ENCODE peak calls at places on chromosomes 13 and 19, in five cellular contexts. One of them, this sample, is unnamed.

GRCh38 chr13:91381371-91381770 is 17.1 kb upstream of the GPC5 start:
- DNase-seq in SK-N-SH: peak
- DNase-seq in spleen: no peak
- DNase-seq in GM23338: no peak
- DNase-seq in HCT116: no peak
- DNase-seq in this sample: no peak

GRCh38 chr13:34161829-34162544 is 344.0 kb downstream of the RFC3 start:
- DNase-seq in SK-N-SH: no peak
- DNase-seq in spleen: no peak
- DNase-seq in GM23338: no peak
- DNase-seq in HCT116: no peak
- DNase-seq in this sample: no peak

GRCh38 chr19:1590641-1591397 is 1.8 kb downstream of the MBD3 start:
- DNase-seq in SK-N-SH: peak
- DNase-seq in spleen: no peak
- DNase-seq in GM23338: peak
- DNase-seq in HCT116: no peak
- DNase-seq in this sample: no peak

GRCh38 chr19:1474011-1474764 is 4.8 kb downstream of the C19orf25 start:
- DNase-seq in SK-N-SH: peak
- DNase-seq in spleen: no peak
- DNase-seq in GM23338: no peak
- DNase-seq in HCT116: no peak
- DNase-seq in this sample: no peak

GRCh38 chr19:15810335-15810734 is 5.1 kb downstream of the OR10H1 start:
- DNase-seq in SK-N-SH: no peak
- DNase-seq in spleen: no peak
- DNase-seq in GM23338: no peak
- DNase-seq in HCT116: no peak
- DNase-seq in this sample: no peak

GRCh38 chr19:40413291-40413994 is at the start of gene PRX:
- DNase-seq in SK-N-SH: peak
- DNase-seq in spleen: no peak
- DNase-seq in GM23338: peak
- DNase-seq in HCT116: no peak
- DNase-seq in this sample: no peak

GRCh38 chr13:44302233-44302632 is 71.4 kb upstream of the SERP2 start:
- DNase-seq in SK-N-SH: no peak
- DNase-seq in spleen: no peak
- DNase-seq in GM23338: no peak
- DNase-seq in HCT116: no peak
- DNase-seq in this sample: no peak

GRCh38 chr13:101681834-101682233 is 229.4 kb downstream of the ITGBL1 start:
- DNase-seq in SK-N-SH: no peak
- DNase-seq in spleen: no peak
- DNase-seq in GM23338: no peak
- DNase-seq in HCT116: no peak
- DNase-seq in this sample: no peak

GRCh38 chr19:16226878-16227836 is 29.4 kb downstream of the AP1M1 start:
- DNase-seq in SK-N-SH: peak
- DNase-seq in spleen: no peak
- DNase-seq in GM23338: no peak
- DNase-seq in HCT116: no peak
- DNase-seq in this sample: no peak

GRCh38 chr19:57559008-57559403 is 657 bp downstream of the ZNF550 start:
- DNase-seq in SK-N-SH: peak
- DNase-seq in spleen: peak
- DNase-seq in GM23338: peak
- DNase-seq in HCT116: no peak
- DNase-seq in this sample: no peak

GRCh38 chr13:97367427-97367826 is 66.5 kb upstream of the RAP2A start:
- DNase-seq in SK-N-SH: no peak
- DNase-seq in spleen: no peak
- DNase-seq in GM23338: peak
- DNase-seq in HCT116: no peak
- DNase-seq in this sample: peak

GRCh38 chr19:6047741-6048231 is 62.5 kb downstream of the RFX2 start:
- DNase-seq in SK-N-SH: peak
- DNase-seq in spleen: no peak
- DNase-seq in GM23338: peak
- DNase-seq in HCT116: peak
- DNase-seq in this sample: no peak

GRCh38 chr13:46100191-46100877 is 4.5 kb downstream of the CPB2 start:
- DNase-seq in SK-N-SH: no peak
- DNase-seq in spleen: no peak
- DNase-seq in GM23338: no peak
- DNase-seq in HCT116: no peak
- DNase-seq in this sample: no peak

GRCh38 chr19:679418-680286 is 3.5 kb downstream of the FSTL3 start:
- DNase-seq in SK-N-SH: peak
- DNase-seq in spleen: peak
- DNase-seq in GM23338: peak
- DNase-seq in HCT116: no peak
- DNase-seq in this sample: no peak

GRCh38 chr19:2475018-2475701 is 767 bp upstream of the GADD45B start:
- DNase-seq in SK-N-SH: peak
- DNase-seq in spleen: peak
- DNase-seq in GM23338: peak
- DNase-seq in HCT116: no peak
- DNase-seq in this sample: peak

GRCh38 chr19:50982186-50982585 is 1.5 kb downstream of the KLK7 start:
- DNase-seq in SK-N-SH: no peak
- DNase-seq in spleen: no peak
- DNase-seq in GM23338: no peak
- DNase-seq in HCT116: no peak
- DNase-seq in this sample: no peak

GRCh38 chr19:1133471-1133929 is 29.7 kb downstream of the GPX4 start:
- DNase-seq in SK-N-SH: peak
- DNase-seq in spleen: no peak
- DNase-seq in GM23338: peak
- DNase-seq in HCT116: peak
- DNase-seq in this sample: no peak

GRCh38 chr19:18232540-18233223 is 6.4 kb upstream of the PDE4C start:
- DNase-seq in SK-N-SH: peak
- DNase-seq in spleen: no peak
- DNase-seq in GM23338: peak
- DNase-seq in HCT116: no peak
- DNase-seq in this sample: no peak

GRCh38 chr19:28523619-28524018 is 689.3 kb downstream of the UQCRFS1 start:
- DNase-seq in SK-N-SH: no peak
- DNase-seq in spleen: no peak
- DNase-seq in GM23338: no peak
- DNase-seq in HCT116: no peak
- DNase-seq in this sample: no peak

GRCh38 chr19:46000497-46001246 is 5.4 kb downstream of the CCDC61 start:
- DNase-seq in SK-N-SH: peak
- DNase-seq in spleen: peak
- DNase-seq in GM23338: peak
- DNase-seq in HCT116: no peak
- DNase-seq in this sample: peak

GRCh38 chr19:4206818-4207484 is 22.4 kb upstream of the EBI3 start:
- DNase-seq in SK-N-SH: no peak
- DNase-seq in spleen: no peak
- DNase-seq in GM23338: peak
- DNase-seq in HCT116: peak
- DNase-seq in this sample: no peak

GRCh38 chr13:51879133-51879532 is 17.4 kb downstream of the CCDC70 start:
- DNase-seq in SK-N-SH: no peak
- DNase-seq in spleen: no peak
- DNase-seq in GM23338: no peak
- DNase-seq in HCT116: no peak
- DNase-seq in this sample: no peak

GRCh38 chr19:29967623-29968022 is 25.6 kb downstream of the URI1 start:
- DNase-seq in SK-N-SH: no peak
- DNase-seq in spleen: no peak
- DNase-seq in GM23338: no peak
- DNase-seq in HCT116: no peak
- DNase-seq in this sample: no peak

GRCh38 chr13:112619730-112620639 is 32.0 kb upstream of the TUBGCP3 start:
- DNase-seq in SK-N-SH: no peak
- DNase-seq in spleen: peak
- DNase-seq in GM23338: peak
- DNase-seq in HCT116: peak
- DNase-seq in this sample: no peak

GRCh38 chr19:37309834-37310575 is 60.9 kb upstream of the ZNF527 start:
- DNase-seq in SK-N-SH: peak
- DNase-seq in spleen: no peak
- DNase-seq in GM23338: peak
- DNase-seq in HCT116: no peak
- DNase-seq in this sample: no peak

GRCh38 chr13:97116754-97117153 is 105.4 kb upstream of the MBNL2 start:
- DNase-seq in SK-N-SH: no peak
- DNase-seq in spleen: no peak
- DNase-seq in GM23338: peak
- DNase-seq in HCT116: no peak
- DNase-seq in this sample: no peak

GRCh38 chr19:46515879-46516350 is 20.2 kb upstream of the PNMA8B start:
- DNase-seq in SK-N-SH: peak
- DNase-seq in spleen: no peak
- DNase-seq in GM23338: peak
- DNase-seq in HCT116: no peak
- DNase-seq in this sample: no peak

GRCh38 chr19:49884109-49884508 is 6.6 kb downstream of the TBC1D17 start:
- DNase-seq in SK-N-SH: no peak
- DNase-seq in spleen: peak
- DNase-seq in GM23338: no peak
- DNase-seq in HCT116: no peak
- DNase-seq in this sample: no peak

GRCh38 chr13:22801402-22802003 is 379.3 kb upstream of the SGCG start:
- DNase-seq in SK-N-SH: no peak
- DNase-seq in spleen: no peak
- DNase-seq in GM23338: peak
- DNase-seq in HCT116: no peak
- DNase-seq in this sample: no peak

GRCh38 chr13:42001580-42001979 is 40.7 kb upstream of the VWA8 start:
- DNase-seq in SK-N-SH: no peak
- DNase-seq in spleen: no peak
- DNase-seq in GM23338: peak
- DNase-seq in HCT116: no peak
- DNase-seq in this sample: no peak

GRCh38 chr13:30299746-30300145 is 7.6 kb downstream of the KATNAL1 start:
- DNase-seq in SK-N-SH: no peak
- DNase-seq in spleen: no peak
- DNase-seq in GM23338: no peak
- DNase-seq in HCT116: no peak
- DNase-seq in this sample: no peak

GRCh38 chr19:2246801-2247361 is 2.2 kb upstream of the AMH start:
- DNase-seq in SK-N-SH: peak
- DNase-seq in spleen: no peak
- DNase-seq in GM23338: no peak
- DNase-seq in HCT116: no peak
- DNase-seq in this sample: no peak

GRCh38 chr19:36115453-36116343 is at the start of gene TBCB:
- DNase-seq in SK-N-SH: peak
- DNase-seq in spleen: peak
- DNase-seq in GM23338: peak
- DNase-seq in HCT116: no peak
- DNase-seq in this sample: no peak

GRCh38 chr19:44753932-44754742 is 5.6 kb downstream of the BCL3 start:
- DNase-seq in SK-N-SH: peak
- DNase-seq in spleen: peak
- DNase-seq in GM23338: peak
- DNase-seq in HCT116: no peak
- DNase-seq in this sample: peak
- TF ChIP-seq POLR2AphosphoS5 in SK-N-SH: no peak
- TF ChIP-seq POLR2AphosphoS5 in spleen: peak
- TF ChIP-seq POLR2AphosphoS5 in GM23338: peak
- TF ChIP-seq POLR2AphosphoS5 in HCT116: peak
- TF ChIP-seq POLR2AphosphoS5 in this sample: peak

DNA sequence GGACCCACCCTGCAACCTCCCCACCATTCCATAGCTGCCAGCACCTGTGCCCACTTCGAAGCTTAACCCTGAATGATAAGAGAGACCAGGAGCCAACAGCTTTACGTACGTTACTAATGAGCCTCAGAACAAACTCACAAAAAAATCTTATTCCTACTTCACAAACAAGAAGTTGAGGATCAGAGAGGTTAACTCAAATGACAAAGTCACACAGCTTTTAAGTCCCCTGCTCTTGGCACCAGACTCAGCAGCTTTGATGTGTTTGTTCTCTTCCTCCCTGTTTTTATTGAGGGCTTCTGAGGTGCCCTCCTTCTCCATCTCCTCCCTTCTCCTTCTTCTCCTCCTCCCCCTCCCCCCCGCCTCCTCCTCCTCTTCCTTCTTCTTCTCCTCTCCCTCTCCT is 115.4 kb downstream of the ZDHHC20 start:
- DNase-seq in SK-N-SH: no peak
- DNase-seq in spleen: no peak
- DNase-seq in GM23338: no peak
- DNase-seq in HCT116: no peak
- DNase-seq in this sample: no peak
- H3K4me3 ChIP-seq in SK-N-SH: no peak
- H3K4me3 ChIP-seq in spleen: no peak
- H3K4me3 ChIP-seq in GM23338: no peak
- H3K4me3 ChIP-seq in HCT116: no peak
- H3K4me3 ChIP-seq in this sample: no peak

GRCh38 chr13:107562222-107562621 is 653.1 kb downstream of the LIG4 start:
- DNase-seq in SK-N-SH: peak
- DNase-seq in spleen: no peak
- DNase-seq in GM23338: no peak
- DNase-seq in HCT116: no peak
- DNase-seq in this sample: no peak
- TF ChIP-seq POLR2AphosphoS5 in SK-N-SH: no peak
- TF ChIP-seq POLR2AphosphoS5 in spleen: no peak
- TF ChIP-seq POLR2AphosphoS5 in GM23338: no peak
- TF ChIP-seq POLR2AphosphoS5 in HCT116: no peak
- TF ChIP-seq POLR2AphosphoS5 in this sample: no peak

GRCh38 chr19:19256072-19256969 is 16.8 kb downstream of the TM6SF2 start:
- DNase-seq in SK-N-SH: peak
- DNase-seq in spleen: no peak
- DNase-seq in GM23338: peak
- DNase-seq in HCT116: no peak
- DNase-seq in this sample: no peak
- H3K4me3 ChIP-seq in SK-N-SH: no peak
- H3K4me3 ChIP-seq in spleen: no peak
- H3K4me3 ChIP-seq in GM23338: no peak
- H3K4me3 ChIP-seq in HCT116: no peak
- H3K4me3 ChIP-seq in this sample: no peak

GRCh38 chr19:47895165-47895782 is 9.2 kb upstream of the SULT2A1 start:
- DNase-seq in SK-N-SH: no peak
- DNase-seq in spleen: no peak
- DNase-seq in GM23338: no peak
- DNase-seq in HCT116: no peak
- DNase-seq in this sample: no peak
- TF ChIP-seq POLR2AphosphoS5 in SK-N-SH: no peak
- TF ChIP-seq POLR2AphosphoS5 in spleen: no peak
- TF ChIP-seq POLR2AphosphoS5 in GM23338: no peak
- TF ChIP-seq POLR2AphosphoS5 in HCT116: no peak
- TF ChIP-seq POLR2AphosphoS5 in this sample: no peak

DNA sequence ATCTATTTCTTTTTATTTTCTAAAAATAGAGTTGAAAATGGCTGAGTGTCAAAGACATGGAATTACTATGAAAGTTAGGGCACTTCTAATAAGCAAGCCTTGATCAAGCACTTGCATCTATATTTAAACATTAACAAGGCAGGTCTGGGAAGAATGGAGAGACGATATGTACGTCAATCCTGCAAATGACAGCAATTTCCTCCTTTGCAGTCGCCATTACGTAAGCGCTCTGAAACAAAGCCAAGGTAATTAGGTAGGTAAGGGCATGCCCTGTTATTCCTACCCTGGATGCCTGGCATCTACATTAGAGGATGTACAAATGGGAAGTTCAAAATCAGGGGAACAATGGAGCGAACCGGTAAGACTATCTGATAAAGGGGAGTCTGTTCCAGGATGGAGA is 664.0 kb upstream of the ARGLU1 start:
- DNase-seq in SK-N-SH: no peak
- DNase-seq in spleen: no peak
- DNase-seq in GM23338: no peak
- DNase-seq in HCT116: no peak
- DNase-seq in this sample: no peak
- H3K4me3 ChIP-seq in SK-N-SH: no peak
- H3K4me3 ChIP-seq in spleen: no peak
- H3K4me3 ChIP-seq in GM23338: no peak
- H3K4me3 ChIP-seq in HCT116: no peak
- H3K4me3 ChIP-seq in this sample: no peak

This sample was measured in breast epithelium.